ENCODE peak calls at places on chromosomes 16 and 17, in nine cellular contexts. One of them, this sample, is unnamed.

GRCh38 chr17:17493249-17493985 is 2.8 kb downstream of the RASD1 start:
- DNase-seq in breast epithelium: peak; percentile 64
- DNase-seq in colonic mucosa: peak; percentile 60
- DNase-seq in body of pancreas: no peak
- DNase-seq in esophagus squamous epithelium: no peak
- DNase-seq in left ventricle myocardium inferior: peak; percentile 45
- DNase-seq in hepatocyte: no peak
- DNase-seq in endodermal cell: peak; percentile 76
- DNase-seq in CD8-positive, alpha-beta T cell: no peak
- DNase-seq in this sample: no peak

GRCh38 chr17:79325707-79326106 is 251.1 kb downstream of the ENGASE start:
- DNase-seq in left ventricle myocardium inferior: no peak
- DNase-seq in hepatocyte: peak; percentile 48
- DNase-seq in breast epithelium: no peak
- DNase-seq in endodermal cell: peak; percentile 87
- DNase-seq in CD8-positive, alpha-beta T cell: no peak
- DNase-seq in body of pancreas: no peak
- DNase-seq in colonic mucosa: no peak
- DNase-seq in esophagus squamous epithelium: no peak
- DNase-seq in this sample: no peak

GRCh38 chr17:43033947-43034622 is 9.1 kb downstream of the RND2 start:
- DNase-seq in colonic mucosa: no peak
- DNase-seq in esophagus squamous epithelium: no peak
- DNase-seq in body of pancreas: no peak
- DNase-seq in left ventricle myocardium inferior: no peak
- DNase-seq in hepatocyte: no peak
- DNase-seq in breast epithelium: no peak
- DNase-seq in CD8-positive, alpha-beta T cell: no peak
- DNase-seq in endodermal cell: peak; percentile 81
- DNase-seq in this sample: no peak

GRCh38 chr17:72173475-72174116 is 52.8 kb downstream of the SOX9 start:
- DNase-seq in hepatocyte: no peak
- DNase-seq in esophagus squamous epithelium: no peak
- DNase-seq in left ventricle myocardium inferior: no peak
- DNase-seq in CD8-positive, alpha-beta T cell: no peak
- DNase-seq in colonic mucosa: no peak
- DNase-seq in endodermal cell: no peak
- DNase-seq in body of pancreas: peak; percentile 50
- DNase-seq in breast epithelium: no peak
- DNase-seq in this sample: no peak

GRCh38 chr16:51500306-51500705 is 349.2 kb upstream of the SALL1 start:
- DNase-seq in endodermal cell: no peak
- DNase-seq in esophagus squamous epithelium: no peak
- DNase-seq in breast epithelium: no peak
- DNase-seq in left ventricle myocardium inferior: no peak
- DNase-seq in colonic mucosa: no peak
- DNase-seq in CD8-positive, alpha-beta T cell: no peak
- DNase-seq in hepatocyte: no peak
- DNase-seq in body of pancreas: no peak
- DNase-seq in this sample: no peak

GRCh38 chr17:82371333-82372062 is at the start of gene UTS2R:
- DNase-seq in breast epithelium: no peak
- DNase-seq in colonic mucosa: no peak
- DNase-seq in left ventricle myocardium inferior: no peak
- DNase-seq in endodermal cell: peak; percentile 83
- DNase-seq in esophagus squamous epithelium: no peak
- DNase-seq in body of pancreas: peak; percentile 38
- DNase-seq in hepatocyte: no peak
- DNase-seq in CD8-positive, alpha-beta T cell: no peak
- DNase-seq in this sample: no peak

GRCh38 chr16:17282247-17282646 is 188.5 kb downstream of the XYLT1 start:
- DNase-seq in left ventricle myocardium inferior: no peak
- DNase-seq in CD8-positive, alpha-beta T cell: no peak
- DNase-seq in hepatocyte: no peak
- DNase-seq in esophagus squamous epithelium: no peak
- DNase-seq in colonic mucosa: no peak
- DNase-seq in endodermal cell: no peak
- DNase-seq in body of pancreas: no peak
- DNase-seq in breast epithelium: no peak
- DNase-seq in this sample: no peak

GRCh38 chr17:80853076-80853475 is 138.6 kb upstream of the CHMP6 start:
- DNase-seq in hepatocyte: no peak
- DNase-seq in esophagus squamous epithelium: no peak
- DNase-seq in left ventricle myocardium inferior: no peak
- DNase-seq in breast epithelium: no peak
- DNase-seq in CD8-positive, alpha-beta T cell: no peak
- DNase-seq in body of pancreas: no peak
- DNase-seq in endodermal cell: no peak
- DNase-seq in colonic mucosa: no peak
- DNase-seq in this sample: no peak

GRCh38 chr16:89921699-89922476 is 1.3 kb upstream of the TUBB3 start:
- DNase-seq in body of pancreas: peak; percentile 46
- DNase-seq in esophagus squamous epithelium: no peak
- DNase-seq in hepatocyte: peak; percentile 95
- DNase-seq in CD8-positive, alpha-beta T cell: no peak
- DNase-seq in endodermal cell: peak; percentile 89
- DNase-seq in left ventricle myocardium inferior: peak; percentile 82
- DNase-seq in colonic mucosa: peak; percentile 54
- DNase-seq in breast epithelium: no peak
- DNase-seq in this sample: peak; percentile 92

GRCh38 chr16:66605177-66605999 is 884 bp downstream of the CMTM3 start:
- DNase-seq in body of pancreas: peak; percentile 31
- DNase-seq in endodermal cell: peak; percentile 83
- DNase-seq in breast epithelium: no peak
- DNase-seq in hepatocyte: peak; percentile 77
- DNase-seq in esophagus squamous epithelium: no peak
- DNase-seq in colonic mucosa: peak; percentile 45
- DNase-seq in left ventricle myocardium inferior: peak; percentile 74
- DNase-seq in CD8-positive, alpha-beta T cell: no peak
- DNase-seq in this sample: no peak

GRCh38 chr17:18994626-18995025 is 9.9 kb downstream of the FAM83G start:
- DNase-seq in CD8-positive, alpha-beta T cell: no peak
- DNase-seq in hepatocyte: no peak
- DNase-seq in esophagus squamous epithelium: no peak
- DNase-seq in breast epithelium: no peak
- DNase-seq in endodermal cell: no peak
- DNase-seq in left ventricle myocardium inferior: no peak
- DNase-seq in colonic mucosa: no peak
- DNase-seq in body of pancreas: no peak
- DNase-seq in this sample: no peak

GRCh38 chr16:58021661-58022551 is 3.6 kb upstream of the MMP15 start:
- DNase-seq in hepatocyte: no peak
- DNase-seq in CD8-positive, alpha-beta T cell: no peak
- DNase-seq in endodermal cell: no peak
- DNase-seq in breast epithelium: no peak
- DNase-seq in left ventricle myocardium inferior: peak; percentile 11
- DNase-seq in body of pancreas: no peak
- DNase-seq in colonic mucosa: no peak
- DNase-seq in esophagus squamous epithelium: no peak
- DNase-seq in this sample: no peak

GRCh38 chr16:46923513-46924295 is 39.5 kb downstream of the GPT2 start:
- DNase-seq in CD8-positive, alpha-beta T cell: no peak
- DNase-seq in hepatocyte: no peak
- DNase-seq in body of pancreas: no peak
- DNase-seq in colonic mucosa: no peak
- DNase-seq in left ventricle myocardium inferior: no peak
- DNase-seq in endodermal cell: no peak
- DNase-seq in esophagus squamous epithelium: no peak
- DNase-seq in breast epithelium: no peak
- DNase-seq in this sample: no peak

GRCh38 chr17:63439682-63440081 is 6.4 kb downstream of the CYB561 start:
- DNase-seq in left ventricle myocardium inferior: no peak
- DNase-seq in endodermal cell: no peak
- DNase-seq in CD8-positive, alpha-beta T cell: no peak
- DNase-seq in hepatocyte: no peak
- DNase-seq in breast epithelium: no peak
- DNase-seq in colonic mucosa: no peak
- DNase-seq in body of pancreas: no peak
- DNase-seq in esophagus squamous epithelium: no peak
- DNase-seq in this sample: no peak

GRCh38 chr16:27599606-27600005 is 49.7 kb downstream of the KATNIP start:
- DNase-seq in breast epithelium: no peak
- DNase-seq in hepatocyte: no peak
- DNase-seq in colonic mucosa: no peak
- DNase-seq in left ventricle myocardium inferior: no peak
- DNase-seq in esophagus squamous epithelium: no peak
- DNase-seq in CD8-positive, alpha-beta T cell: no peak
- DNase-seq in endodermal cell: no peak
- DNase-seq in body of pancreas: no peak
- DNase-seq in this sample: no peak

GRCh38 chr16:53056528-53056881 is 1.7 kb downstream of the CHD9 start:
- DNase-seq in colonic mucosa: no peak
- DNase-seq in esophagus squamous epithelium: no peak
- DNase-seq in hepatocyte: no peak
- DNase-seq in endodermal cell: no peak
- DNase-seq in breast epithelium: no peak
- DNase-seq in body of pancreas: no peak
- DNase-seq in left ventricle myocardium inferior: no peak
- DNase-seq in CD8-positive, alpha-beta T cell: no peak
- DNase-seq in this sample: no peak

GRCh38 chr17:68591583-68591982 is 9.6 kb downstream of the FAM20A start:
- DNase-seq in body of pancreas: peak; percentile 68
- DNase-seq in breast epithelium: no peak
- DNase-seq in hepatocyte: no peak
- DNase-seq in left ventricle myocardium inferior: peak; percentile 33
- DNase-seq in esophagus squamous epithelium: no peak
- DNase-seq in colonic mucosa: no peak
- DNase-seq in endodermal cell: peak; percentile 84
- DNase-seq in CD8-positive, alpha-beta T cell: no peak
- DNase-seq in this sample: no peak

DNA sequence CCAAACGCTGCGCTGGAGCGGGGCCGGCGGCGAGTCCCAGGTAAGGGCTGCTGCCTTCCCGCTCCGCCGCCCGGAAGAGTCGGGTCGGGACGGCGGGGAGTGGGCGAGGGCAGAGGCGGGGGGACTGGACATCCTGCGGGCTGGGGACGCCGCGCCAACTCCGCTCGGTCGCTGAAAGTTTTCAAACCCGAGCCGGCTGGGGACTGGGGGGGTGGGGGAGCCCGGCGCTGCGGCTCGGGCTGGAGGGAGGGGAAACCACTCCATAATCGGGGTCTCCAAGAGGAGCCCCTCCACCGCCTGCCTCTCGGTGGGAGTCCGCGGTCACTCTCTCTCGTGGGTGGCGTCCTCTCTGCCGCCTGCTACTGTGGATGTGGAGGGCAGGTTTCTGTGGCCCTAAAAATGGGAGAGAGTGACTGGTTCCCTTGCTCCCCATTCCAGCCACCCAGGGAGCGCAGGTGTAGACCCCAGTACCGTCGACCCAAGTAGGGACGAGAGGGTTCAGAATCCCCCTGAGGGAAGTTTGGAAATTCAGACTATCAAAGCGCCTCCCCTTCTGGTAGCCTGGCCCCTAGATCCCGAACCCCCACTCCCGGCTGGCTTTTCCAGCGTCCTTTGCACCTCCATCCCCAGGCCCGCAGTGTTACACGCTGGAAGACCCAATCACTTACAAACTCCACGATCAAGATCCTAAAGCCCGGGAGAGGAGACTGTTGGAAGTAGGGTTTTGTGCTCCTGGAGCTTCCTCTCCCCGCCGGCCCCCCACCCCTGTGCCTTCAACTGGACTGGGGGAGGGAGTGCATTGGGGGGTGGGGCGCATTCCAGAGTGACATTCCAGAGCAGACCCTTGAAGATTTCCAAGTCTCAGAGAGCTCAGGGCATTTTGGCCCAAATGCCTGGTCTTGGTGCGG is 850 bp downstream of the GPRC5C start:
- DNase-seq in hepatocyte: peak; percentile 53
- DNase-seq in esophagus squamous epithelium: no peak
- DNase-seq in left ventricle myocardium inferior: no peak
- DNase-seq in body of pancreas: no peak
- DNase-seq in breast epithelium: no peak
- DNase-seq in colonic mucosa: no peak
- DNase-seq in endodermal cell: peak; percentile 81
- DNase-seq in CD8-positive, alpha-beta T cell: no peak
- DNase-seq in this sample: no peak
- H3K4me3 ChIP-seq in hepatocyte: peak overlapping the region; percentile 79
- H3K4me3 ChIP-seq in esophagus squamous epithelium: peak overlapping the region; percentile 55
- H3K4me3 ChIP-seq in left ventricle myocardium inferior: peak overlapping the region; percentile 73
- H3K4me3 ChIP-seq in body of pancreas: peak overlapping the region; percentile 50
- H3K4me3 ChIP-seq in breast epithelium: peak overlapping the region; percentile 83
- H3K4me3 ChIP-seq in colonic mucosa: peak overlapping the region; percentile 81
- H3K4me3 ChIP-seq in endodermal cell: peak overlapping the region; percentile 96
- H3K4me3 ChIP-seq in CD8-positive, alpha-beta T cell: no peak overlapping the region
- H3K4me3 ChIP-seq in this sample: peak overlapping the region; percentile 80

DNA sequence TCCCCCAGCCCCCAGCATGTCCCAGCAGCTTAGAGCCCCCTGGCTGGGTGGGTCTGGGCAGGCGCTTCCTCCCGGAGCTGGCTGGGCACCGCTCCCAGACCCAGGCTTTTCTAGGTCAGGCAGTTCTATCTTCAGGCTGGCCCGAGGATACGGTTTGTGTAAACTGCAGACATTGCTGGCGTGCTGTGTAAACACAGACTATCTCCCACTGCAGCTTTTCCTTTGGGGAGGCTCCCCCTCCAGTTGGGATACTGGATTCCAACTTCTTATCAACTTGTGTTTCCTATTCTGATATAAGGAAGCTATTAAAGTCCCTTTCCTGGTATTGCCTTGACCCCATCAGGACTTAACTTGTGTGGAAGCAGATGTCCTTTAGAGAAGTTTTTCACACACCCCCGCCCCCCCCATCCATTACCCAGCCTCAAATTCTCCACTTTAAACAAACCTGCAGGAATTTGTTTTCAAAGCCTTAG is 18.3 kb upstream of the GNA13 start:
- DNase-seq in hepatocyte: peak; percentile 72
- DNase-seq in endodermal cell: peak; percentile 62
- DNase-seq in breast epithelium: peak; percentile 74
- DNase-seq in CD8-positive, alpha-beta T cell: no peak
- DNase-seq in esophagus squamous epithelium: no peak
- DNase-seq in left ventricle myocardium inferior: peak; percentile 78
- DNase-seq in body of pancreas: peak; percentile 60
- DNase-seq in colonic mucosa: peak; percentile 80
- DNase-seq in this sample: no peak
- TF ChIP-seq CTCF in hepatocyte: no peak
- TF ChIP-seq CTCF in endodermal cell: no peak
- TF ChIP-seq CTCF in breast epithelium: no peak
- TF ChIP-seq CTCF in CD8-positive, alpha-beta T cell: no peak
- TF ChIP-seq CTCF in esophagus squamous epithelium: no peak
- TF ChIP-seq CTCF in left ventricle myocardium inferior: peak; percentile 17
- TF ChIP-seq CTCF in body of pancreas: no peak
- TF ChIP-seq CTCF in colonic mucosa: no peak
- TF ChIP-seq CTCF in this sample: no peak

GRCh38 chr17:76003915-76004314 is 3.3 kb downstream of the CDK3 start:
- DNase-seq in esophagus squamous epithelium: no peak
- DNase-seq in colonic mucosa: no peak
- DNase-seq in endodermal cell: no peak
- DNase-seq in body of pancreas: peak; percentile 71
- DNase-seq in CD8-positive, alpha-beta T cell: no peak
- DNase-seq in hepatocyte: no peak
- DNase-seq in breast epithelium: no peak
- DNase-seq in left ventricle myocardium inferior: no peak
- DNase-seq in this sample: no peak
- H3K27ac ChIP-seq in esophagus squamous epithelium: no peak overlapping the region
- H3K27ac ChIP-seq in colonic mucosa: peak overlapping the region; percentile 48
- H3K27ac ChIP-seq in endodermal cell: no peak overlapping the region
- H3K27ac ChIP-seq in body of pancreas: peak overlapping the region; percentile 86
- H3K27ac ChIP-seq in CD8-positive, alpha-beta T cell: no peak overlapping the region
- H3K27ac ChIP-seq in hepatocyte: peak overlapping the region; percentile 66
- H3K27ac ChIP-seq in breast epithelium: no peak overlapping the region
- H3K27ac ChIP-seq in left ventricle myocardium inferior: no peak overlapping the region
- H3K27ac ChIP-seq in this sample: no peak overlapping the region

DNA sequence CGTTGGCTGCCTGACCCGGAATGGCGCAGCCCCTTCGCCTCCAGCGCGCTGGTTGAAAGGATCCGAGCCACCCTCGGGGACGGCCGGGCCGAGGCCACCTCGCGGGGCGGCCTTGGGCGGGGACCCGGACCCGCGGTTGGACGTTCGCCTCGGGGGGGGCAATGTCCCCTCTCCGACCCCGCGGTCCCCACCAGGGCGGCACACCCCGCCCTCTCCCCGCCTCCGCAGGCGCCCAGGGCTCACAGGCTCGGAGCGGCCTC is 1.0 kb upstream of the SOX8 start:
- DNase-seq in left ventricle myocardium inferior: no peak
- DNase-seq in CD8-positive, alpha-beta T cell: no peak
- DNase-seq in endodermal cell: no peak
- DNase-seq in colonic mucosa: no peak
- DNase-seq in hepatocyte: no peak
- DNase-seq in breast epithelium: no peak
- DNase-seq in body of pancreas: no peak
- DNase-seq in esophagus squamous epithelium: no peak
- DNase-seq in this sample: no peak
- H3K4me3 ChIP-seq in left ventricle myocardium inferior: peak overlapping the region; percentile 71
- H3K4me3 ChIP-seq in CD8-positive, alpha-beta T cell: peak overlapping the region; percentile 65
- H3K4me3 ChIP-seq in endodermal cell: peak overlapping the region; percentile 35
- H3K4me3 ChIP-seq in colonic mucosa: peak overlapping the region; percentile 39
- H3K4me3 ChIP-seq in hepatocyte: peak overlapping the region; percentile 61
- H3K4me3 ChIP-seq in breast epithelium: peak overlapping the region; percentile 59
- H3K4me3 ChIP-seq in body of pancreas: no peak overlapping the region
- H3K4me3 ChIP-seq in esophagus squamous epithelium: peak overlapping the region; percentile 35
- H3K4me3 ChIP-seq in this sample: peak overlapping the region; percentile 85

This sample was measured in coronary artery.